ENCODE peak calls at places on chromosome 22, in six cellular contexts. A is AG04450, U is LNCaP clone FGC, P is MCF 10A, Z is endothelial cell, C is IMR-90. H is an unnamed sample.

GRCh38 chr22:17435375-17435774 is 66.1 kb downstream of the CECR2 start:
- DNase-seq in U (no peak), Z (no peak), A (no peak), P (no peak), C (no peak), H (no peak)

GRCh38 chr22:36151006-36151595 is 9.5 kb downstream of the APOL3 start:
- DNase-seq in U (no peak), A (no peak), Z (no peak), C (no peak), P (peak), H (no peak)

GRCh38 chr22:45163074-45163416 is 680 bp upstream of the NUP50 start:
- DNase-seq in P (peak), Z (peak), A (no peak), C (peak), U (peak), H (peak)

GRCh38 chr22:40204331-40205116 is 26.8 kb downstream of the TNRC6B start:
- DNase-seq in P (peak), Z (no peak), C (peak), A (no peak), U (no peak), H (no peak)

GRCh38 chr22:35733742-35734516 is 16.3 kb downstream of the APOL5 start:
- DNase-seq in A (no peak), U (no peak), C (no peak), P (no peak), Z (no peak), H (no peak)

GRCh38 chr22:31490496-31490925 is 869 bp upstream of the EIF4ENIF1 start:
- DNase-seq in C (peak), A (peak), Z (peak), U (no peak), P (peak), H (peak)

GRCh38 chr22:32606181-32606580 is 131.6 kb downstream of the FBXO7 start:
- DNase-seq in P (no peak), Z (no peak), U (no peak), C (no peak), A (no peak), H (peak)

GRCh38 chr22:31295831-31296230 is 3.5 kb upstream of the PIK3IP1 start:
- DNase-seq in P (no peak), U (no peak), A (no peak), C (peak), Z (no peak), H (no peak)

GRCh38 chr22:30390974-30391691 is 3.9 kb upstream of the RNF215 start:
- DNase-seq in Z (peak), A (peak), P (peak), U (peak), C (peak), H (peak)

GRCh38 chr22:18146389-18146753 is 3.6 kb upstream of the USP18 start:
- DNase-seq in U (no peak), Z (no peak), C (no peak), A (no peak), P (no peak), H (no peak)

GRCh38 chr22:30481711-30482110 is 9.9 kb upstream of the SEC14L3 start:
- DNase-seq in C (peak), A (no peak), Z (no peak), U (no peak), P (peak), H (no peak)

GRCh38 chr22:42994917-42995562 is 19.9 kb downstream of the PACSIN2 start:
- DNase-seq in Z (no peak), A (peak), U (peak), P (peak), C (peak), H (no peak)
- TF ChIP-seq CTCF in Z (no peak), A (no peak), U (no peak), P (no peak), C (no peak), H (no peak)

GRCh38 chr22:20058989-20059770 is 20.9 kb upstream of the DGCR8 start:
- DNase-seq in P (no peak), Z (no peak), A (no peak), U (no peak), C (no peak), H (no peak)

GRCh38 chr22:20062766-20063083 is 17.3 kb upstream of the DGCR8 start:
- DNase-seq in C (peak), Z (no peak), U (no peak), P (peak), A (no peak), H (no peak)

GRCh38 chr22:20061481-20061861 is 18.6 kb upstream of the DGCR8 start:
- DNase-seq in C (peak), A (no peak), U (no peak), P (peak), Z (no peak), H (no peak)

GRCh38 chr22:20062043-20062765 is 17.8 kb upstream of the DGCR8 start:
- DNase-seq in A (no peak), C (no peak), Z (no peak), U (no peak), P (no peak), H (no peak)

GRCh38 chr22:20060700-20061480 is 19.2 kb upstream of the DGCR8 start:
- DNase-seq in C (no peak), U (no peak), A (no peak), Z (no peak), P (no peak), H (peak)
- TF ChIP-seq CTCF in C (no peak), U (no peak), A (no peak), Z (no peak), P (no peak), H (no peak)

DNA sequence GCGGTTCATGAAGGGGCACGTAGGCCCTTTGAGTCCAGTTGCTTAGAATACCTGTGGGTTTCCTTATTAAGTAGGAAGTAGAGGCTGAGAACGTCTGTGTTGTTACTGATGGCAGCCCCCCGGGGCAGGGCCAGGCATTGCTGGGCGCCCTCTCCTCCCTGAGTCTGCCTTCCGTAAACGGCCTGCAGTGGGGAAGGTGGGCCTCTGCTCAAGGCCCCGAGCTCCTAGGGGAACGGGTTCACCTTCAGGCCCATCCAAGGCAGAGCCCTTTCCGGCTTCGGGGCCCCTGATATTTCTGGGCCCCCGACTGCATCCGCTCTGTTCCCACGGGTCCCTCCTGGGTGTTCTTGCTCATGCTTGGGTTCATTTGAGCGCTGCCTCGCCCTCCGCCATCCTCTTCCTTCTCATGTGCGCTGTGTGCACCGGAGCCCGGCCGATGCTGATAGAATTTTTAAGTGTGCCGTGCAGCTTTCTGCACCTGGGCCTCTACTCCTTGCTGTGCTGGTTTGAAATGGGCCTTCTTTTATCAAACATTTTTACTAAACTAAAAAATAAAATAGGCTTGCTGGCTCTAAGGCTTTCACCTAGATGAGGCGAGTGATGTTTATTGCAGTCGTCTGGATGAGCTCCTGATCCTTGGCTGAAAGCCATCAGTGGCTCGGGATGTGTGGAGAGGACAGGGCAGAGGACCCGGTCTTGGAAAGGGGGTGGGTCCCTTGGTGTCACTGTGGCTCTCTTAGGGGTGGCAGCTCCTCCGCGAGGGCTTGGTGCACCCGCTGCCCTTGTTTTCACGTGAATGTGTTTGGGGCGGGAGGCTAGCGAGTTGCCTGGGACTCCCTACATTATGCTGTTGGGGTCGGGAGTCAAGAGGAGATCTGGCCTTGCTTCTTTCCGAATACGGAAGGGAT is 12.3 kb downstream of the TBC1D22A start:
- DNase-seq in C (no peak), U (no peak), Z (no peak), A (no peak), P (no peak), H (peak)
- TF ChIP-seq CTCF in C (no peak), U (no peak), Z (no peak), A (no peak), P (no peak), H (no peak)

DNA sequence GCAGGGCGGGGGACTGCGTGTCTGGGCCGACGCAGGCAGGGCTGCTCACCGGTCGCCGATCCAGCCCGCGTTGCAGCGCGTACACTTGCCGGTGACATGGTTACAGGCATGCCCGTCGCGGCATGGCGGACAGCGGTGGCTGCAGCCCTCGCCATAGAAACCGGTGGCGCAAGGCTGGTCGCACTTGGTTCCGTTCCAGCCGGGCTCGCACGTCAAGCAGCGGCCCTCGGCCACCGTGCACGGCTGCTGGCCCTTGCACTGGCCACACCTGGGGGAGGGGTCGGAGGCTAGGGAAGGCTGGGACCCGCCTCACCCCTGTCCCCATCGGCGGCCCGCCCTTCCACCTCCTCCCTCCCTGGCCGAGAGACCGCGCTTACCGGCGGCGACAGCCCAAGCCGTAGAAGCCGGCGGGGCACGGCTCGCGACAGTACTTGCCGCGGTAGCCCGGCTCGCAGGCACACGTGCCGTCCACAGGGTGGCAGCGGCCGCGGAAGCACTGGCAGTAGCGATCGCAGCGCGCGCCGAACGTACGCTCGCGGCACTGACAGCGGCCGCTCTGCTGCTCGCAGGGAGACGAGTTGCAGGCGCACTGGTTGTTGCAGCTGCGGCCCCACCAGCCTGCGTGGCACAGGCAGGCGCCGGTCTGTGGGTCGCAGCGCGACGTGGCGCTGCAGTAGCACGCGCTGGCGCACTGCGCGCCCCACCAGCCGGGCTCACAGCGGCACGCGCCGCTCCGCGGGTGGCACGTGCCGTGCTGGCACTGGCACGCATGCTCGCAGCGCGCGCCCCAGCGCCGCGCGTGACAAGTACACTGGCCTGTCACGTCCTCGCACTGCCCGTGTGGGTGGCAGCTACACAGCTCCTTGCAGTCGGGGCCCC is 6.7 kb downstream of the SCARF2 start:
- DNase-seq in C (no peak), Z (peak), P (no peak), A (no peak), U (peak), H (peak)
- TF ChIP-seq CTCF in C (no peak), Z (peak), P (no peak), A (peak), U (peak), H (no peak)

DNA sequence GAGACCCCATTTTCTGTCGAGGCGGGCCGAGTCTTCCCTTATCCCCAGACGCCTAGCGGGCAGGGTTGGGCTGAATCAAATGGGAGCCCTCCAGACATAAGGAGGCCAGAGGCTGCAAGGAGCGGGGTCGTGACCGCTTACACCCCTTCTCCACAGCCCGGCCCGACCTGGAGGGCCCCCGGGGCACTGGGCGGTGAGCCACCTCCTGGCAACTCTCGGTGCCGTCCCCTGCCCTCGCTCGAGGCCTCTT is 499 bp upstream of the GP1BB start:
- DNase-seq in A (no peak), P (no peak), U (no peak), Z (no peak), C (no peak), H (no peak)
- TF ChIP-seq CTCF in A (no peak), P (no peak), U (no peak), Z (no peak), C (no peak), H (no peak)

DNA sequence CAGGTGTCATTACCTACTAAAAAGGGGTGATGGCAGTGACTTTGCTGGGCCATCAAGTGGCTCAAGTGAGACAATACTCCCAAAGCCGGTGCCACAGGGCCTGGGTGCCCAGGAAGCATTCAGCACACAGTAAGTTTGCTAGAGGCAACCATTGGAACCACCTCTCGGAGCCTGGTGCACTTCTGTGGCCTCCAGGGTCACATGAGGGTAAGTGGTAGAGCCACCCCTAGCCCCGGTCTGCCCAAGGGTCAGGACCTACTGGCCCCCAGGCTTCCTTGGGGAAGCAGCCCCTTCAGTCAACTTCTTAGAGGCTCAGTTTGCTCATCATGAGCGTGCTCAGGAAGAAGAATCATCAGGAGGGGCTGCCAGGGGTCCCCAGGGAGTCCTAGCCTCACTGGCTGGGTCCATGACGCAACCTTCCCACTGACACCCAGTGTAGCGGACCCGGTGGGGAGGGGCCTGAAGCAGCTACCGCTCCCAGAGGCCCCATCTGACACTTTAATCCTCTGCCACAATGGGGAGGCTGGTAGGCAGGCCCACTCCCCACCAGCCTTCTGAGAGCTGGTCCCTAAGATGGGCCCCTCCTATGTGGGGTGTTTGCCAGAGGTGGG is 17.5 kb upstream of the RASL10A start:
- DNase-seq in Z (no peak), A (no peak), P (no peak), U (no peak), C (no peak), H (no peak)
- TF ChIP-seq CTCF in Z (no peak), A (no peak), P (no peak), U (no peak), C (no peak), H (no peak)

DNA sequence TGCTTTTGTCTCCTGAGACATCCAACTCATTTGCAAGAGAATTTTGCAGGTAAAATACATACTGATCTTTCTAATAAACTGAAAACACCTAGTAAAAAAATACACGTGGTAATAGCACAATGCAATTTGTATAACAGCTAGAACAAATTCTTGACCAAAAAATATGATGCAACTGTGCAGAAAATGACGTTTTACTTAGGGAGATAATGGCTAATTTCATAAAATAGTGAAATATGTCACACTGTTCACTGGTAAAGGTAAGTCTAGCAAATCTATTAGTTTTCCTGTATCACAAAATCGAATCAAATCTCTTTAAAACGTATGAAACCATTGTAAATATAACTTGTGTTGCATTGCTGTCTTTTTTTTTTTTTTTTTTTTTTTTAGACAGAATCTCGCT is 130.0 kb downstream of the VPREB1 start:
- DNase-seq in C (no peak), U (no peak), A (no peak), Z (no peak), P (no peak), H (no peak)
- TF ChIP-seq CTCF in C (no peak), U (no peak), A (no peak), Z (no peak), P (no peak), H (no peak)

H was measured in activated CD8-positive, alpha-beta T cell treated with anti-CD3 and anti-CD28 coated beads for 36 hours.